ENCODE peak calls at places on chromosome 5, in four cellular contexts. J, K, X and S are unnamed samples.

GRCh38 chr5:148898413-148899075 is 72.1 kb downstream of the ADRB2 start:
- DNase-seq in J (no peak), K (no peak), X (no peak), S (no peak)

GRCh38 chr5:113692466-113693204 is 179.1 kb downstream of the YTHDC2 start:
- DNase-seq in K (no peak), J (no peak), X (peak), S (peak)

GRCh38 chr5:59069438-59070079 is 486.7 kb downstream of the RAB3C start:
- DNase-seq in X (peak), K (peak), J (no peak), S (no peak)

GRCh38 chr5:138243794-138244193 is 30.6 kb downstream of the GFRA3 start:
- DNase-seq in K (no peak), J (no peak), X (peak), S (no peak)

GRCh38 chr5:173010021-173010420 is 26.4 kb downstream of the ATP6V0E1 start:
- DNase-seq in K (no peak), X (no peak), J (no peak), S (no peak)

GRCh38 chr5:6623228-6623627 is 9.6 kb downstream of the NSUN2 start:
- DNase-seq in J (no peak), K (no peak), X (no peak), S (no peak)

GRCh38 chr5:134082264-134082992 is 32.1 kb upstream of the TCF7 start:
- DNase-seq in X (no peak), K (no peak), J (no peak), S (no peak)

GRCh38 chr5:147400076-147400809 is 109.6 kb downstream of the DPYSL3 start:
- DNase-seq in K (no peak), J (no peak), X (no peak), S (no peak)

GRCh38 chr5:55232194-55232984 is 1.0 kb downstream of the CCNO start:
- DNase-seq in J (no peak), K (peak), X (peak), S (peak)

GRCh38 chr5:137619191-137619870 is 116.6 kb downstream of the KLHL3 start:
- DNase-seq in J (no peak), K (peak), X (no peak), S (peak)

GRCh38 chr5:16776611-16777251 is 159.4 kb downstream of the MYO10 start:
- DNase-seq in K (no peak), J (no peak), X (peak), S (peak)

GRCh38 chr5:127934791-127935256 is 148.7 kb upstream of the SLC12A2 start:
- DNase-seq in J (no peak), K (peak), X (peak), S (peak)

GRCh38 chr5:18024542-18024941 is 390.3 kb downstream of the TAF11L14 start:
- DNase-seq in X (no peak), J (no peak), K (no peak), S (no peak)